ENCODE peak calls at places on chromosomes 16 and 17, in six cellular contexts. J is NCI-H1105 treated with DMSO at 0.1 percent for 48 hours; C is neural crest cell; V is H9; R is stimulated activated CD8-positive, alpha-beta memory T cell treated with anti-CD3 and anti-CD28 coated beads, Interleukin-15, amount 100 ng/mL, for 4 hours; A is Right ventricle myocardium superior. Y is an unnamed sample.

GRCh38 chr16:49469930-49470451 is 96.4 kb downstream of the C16orf78 start:
- DNase-seq in J (no peak), C (no peak), V (peak), R (no peak), A (no peak), Y (no peak)

GRCh38 chr16:76612497-76612896 is 335.3 kb downstream of the CNTNAP4 start:
- DNase-seq in J (no peak), C (no peak), V (no peak), R (no peak), A (no peak), Y (no peak)

GRCh38 chr16:27169511-27170071 is 33.7 kb upstream of the KDM8 start:
- DNase-seq in J (no peak), C (no peak), V (peak), R (peak), A (no peak), Y (no peak)

GRCh38 chr17:48678141-48678971 is 44.0 kb downstream of the PRAC1 start:
- DNase-seq in J (peak), C (peak), V (peak), R (peak), A (peak), Y (peak)

GRCh38 chr17:59154721-59155438 is at the start of gene SKA2:
- DNase-seq in J (peak), C (peak), V (no peak), R (peak), A (peak), Y (peak)

GRCh38 chr17:54180919-54181318 is 358.2 kb downstream of the KIF2B start:
- DNase-seq in J (peak), C (no peak), V (no peak), R (no peak), A (no peak), Y (no peak)

GRCh38 chr17:35373984-35374765 is 754 bp upstream of the SLFN11 start:
- DNase-seq in J (peak), C (peak), V (peak), R (peak), A (peak), Y (peak)

GRCh38 chr16:23991044-23991443 is 155.3 kb downstream of the PRKCB start:
- DNase-seq in J (no peak), C (no peak), V (no peak), R (no peak), A (no peak), Y (no peak)

GRCh38 chr17:628507-628941 is 86.1 kb downstream of the VPS53 start:
- DNase-seq in J (no peak), C (no peak), V (no peak), R (no peak), A (no peak), Y (no peak)

GRCh38 chr16:798666-799065 is 1.9 kb downstream of the GNG13 start:
- DNase-seq in J (no peak), C (no peak), V (no peak), R (no peak), A (no peak), Y (no peak)

GRCh38 chr17:65364408-65364807 is 197.0 kb downstream of the AXIN2 start:
- DNase-seq in J (no peak), C (no peak), V (no peak), R (no peak), A (no peak), Y (no peak)

GRCh38 chr17:27907976-27908558 is 14.9 kb upstream of the LYRM9 start:
- DNase-seq in J (no peak), C (no peak), V (no peak), R (no peak), A (no peak), Y (no peak)

GRCh38 chr17:77328823-77329740 is 188.3 kb downstream of the SEC14L1 start:
- DNase-seq in J (no peak), C (no peak), V (peak), R (no peak), A (peak), Y (peak)